ENCODE peak calls at places on chromosome 3, in ten cellular contexts. L, M, E, J, V, H, T, S, P and A are unnamed samples.

GRCh38 chr3:24096271-24096670 is 151.2 kb downstream of the NR1D2 start:
- DNase-seq in L (no peak), M (no peak), E (no peak), J (no peak), V (no peak), H (no peak), T (no peak), S (no peak), P (no peak), A (no peak)

GRCh38 chr3:158731938-158732855 is at the start of gene RARRES1:
- DNase-seq in L (peak; percentile 39), M (peak; percentile 56), E (no peak), J (no peak), V (no peak), H (peak; percentile 62), T (peak; percentile 11), S (no peak), P (no peak), A (peak; percentile 93)

GRCh38 chr3:136817448-136817847 is 1.5 kb upstream of the SLC35G2 start:
- DNase-seq in L (no peak), M (no peak), E (no peak), J (no peak), V (no peak), H (peak; percentile 47), T (no peak), S (no peak), P (peak; percentile 13), A (no peak)

GRCh38 chr3:29871087-29871486 is 590.2 kb downstream of the RBMS3 start:
- DNase-seq in L (no peak), M (no peak), E (no peak), J (no peak), V (no peak), H (no peak), T (no peak), S (no peak), P (no peak), A (no peak)

GRCh38 chr3:30795176-30795575 is 99.3 kb downstream of the GADL1 start:
- DNase-seq in L (no peak), M (no peak), E (no peak), J (no peak), V (no peak), H (peak; percentile 6), T (no peak), S (no peak), P (no peak), A (no peak)

GRCh38 chr3:99683465-99683864 is 45.1 kb downstream of the COL8A1 start:
- DNase-seq in L (no peak), M (no peak), E (no peak), J (no peak), V (no peak), H (no peak), T (no peak), S (no peak), P (no peak), A (no peak)

GRCh38 chr3:48535578-48535977 is 21.0 kb downstream of the PFKFB4 start:
- DNase-seq in L (no peak), M (no peak), E (no peak), J (no peak), V (no peak), H (no peak), T (no peak), S (no peak), P (no peak), A (no peak)

GRCh38 chr3:100169186-100169585 is 54.9 kb upstream of the FILIP1L start:
- DNase-seq in L (no peak), M (no peak), E (no peak), J (no peak), V (no peak), H (no peak), T (peak; percentile 41), S (no peak), P (no peak), A (no peak)

GRCh38 chr3:106376016-106376415 is 507.2 kb upstream of the CBLB start:
- DNase-seq in L (no peak), M (no peak), E (no peak), J (no peak), V (no peak), H (no peak), T (no peak), S (no peak), P (no peak), A (no peak)

GRCh38 chr3:32856901-32857507 is 39.2 kb downstream of the TRIM71 start:
- DNase-seq in L (no peak), M (no peak), E (no peak), J (no peak), V (no peak), H (no peak), T (no peak), S (no peak), P (no peak), A (no peak)

GRCh38 chr3:47291158-47291753 is 8.5 kb downstream of the KLHL18 start:
- DNase-seq in L (no peak), M (no peak), E (no peak), J (no peak), V (no peak), H (no peak), T (no peak), S (no peak), P (no peak), A (no peak)

GRCh38 chr3:143199998-143200909 is 80.7 kb downstream of the CHST2 start:
- DNase-seq in L (no peak), M (no peak), E (no peak), J (no peak), V (no peak), H (no peak), T (no peak), S (no peak), P (no peak), A (no peak)

GRCh38 chr3:71251156-71251775 is 332.3 kb downstream of the FOXP1 start:
- DNase-seq in L (no peak), M (no peak), E (no peak), J (no peak), V (no peak), H (peak; percentile 98), T (no peak), S (no peak), P (no peak), A (no peak)

GRCh38 chr3:19070325-19070724 is 78.0 kb upstream of the KCNH8 start:
- DNase-seq in L (no peak), M (no peak), E (no peak), J (no peak), V (no peak), H (no peak), T (no peak), S (no peak), P (no peak), A (no peak)

GRCh38 chr3:27532931-27533607 is 48.9 kb upstream of the SLC4A7 start:
- DNase-seq in L (no peak), M (no peak), E (no peak), J (no peak), V (no peak), H (peak; percentile 45), T (no peak), S (no peak), P (no peak), A (no peak)